ENCODE peak calls at places on chromosomes 3 and 15, in seven cellular contexts. J is transverse colon, C is Peyer's patch, G is heart left ventricle, A is A549, S is ovary, Q is esophagus squamous epithelium. U is an unnamed sample.

GRCh38 chr3:178947738-178948137 is 123.9 kb downstream of the ZMAT3 start:
- DNase-seq in S (no peak), J (no peak), A (no peak), Q (no peak), C (no peak), G (no peak), U (no peak)

GRCh38 chr3:61926913-61927312 is 365.5 kb downstream of the PTPRG start:
- DNase-seq in A (no peak), J (no peak), S (no peak), Q (no peak), C (no peak), G (no peak), U (no peak)

GRCh38 chr3:33440578-33441321 is 545 bp upstream of the UBP1 start:
- DNase-seq in C (no peak), S (peak; percentile 99), J (no peak), A (peak; percentile 99), Q (peak; percentile 99), G (peak; percentile 100), U (peak; percentile 99)

GRCh38 chr15:72231847-72232461 is 964 bp upstream of the PKM start:
- DNase-seq in S (no peak), G (peak; percentile 38), C (peak; percentile 64), J (peak; percentile 59), A (peak; percentile 84), Q (peak; percentile 7), U (peak; percentile 76)

GRCh38 chr15:100713163-100713867 is 110.9 kb downstream of the ASB7 start:
- DNase-seq in G (no peak), A (peak; percentile 97), S (peak; percentile 27), J (peak; percentile 45), Q (no peak), C (peak; percentile 87), U (peak; percentile 12)

GRCh38 chr3:18302517-18302916 is 122.6 kb downstream of the SATB1 start:
- DNase-seq in A (no peak), C (no peak), J (peak; percentile 7), Q (no peak), S (no peak), G (no peak), U (no peak)

GRCh38 chr3:25584011-25584789 is 80.5 kb downstream of the TOP2B start:
- DNase-seq in C (no peak), G (no peak), J (no peak), Q (no peak), A (no peak), S (no peak), U (no peak)

GRCh38 chr3:41199866-41200668 is 762 bp downstream of the CTNNB1 start:
- DNase-seq in S (peak; percentile 51), A (peak; percentile 33), Q (no peak), J (peak; percentile 44), G (peak; percentile 51), C (peak; percentile 67), U (peak; percentile 57)

GRCh38 chr3:186783731-186784515 is 546 bp downstream of the EIF4A2 start:
- DNase-seq in G (peak; percentile 89), C (peak; percentile 92), Q (no peak), A (peak; percentile 26), S (peak; percentile 86), J (peak; percentile 89), U (peak; percentile 92)

GRCh38 chr3:99505646-99506269 is 132.6 kb upstream of the COL8A1 start:
- DNase-seq in G (peak; percentile 25), A (no peak), J (peak; percentile 11), S (no peak), C (peak; percentile 62), Q (no peak), U (peak; percentile 23)

GRCh38 chr3:195106418-195106906 is 164.5 kb downstream of the XXYLT1 start:
- DNase-seq in G (peak; percentile 73), J (peak; percentile 65), Q (no peak), S (peak; percentile 69), C (peak; percentile 83), A (peak; percentile 39), U (peak; percentile 76)

GRCh38 chr3:111582114-111582461 is 13.1 kb downstream of the ZBED2 start:
- DNase-seq in A (peak; percentile 84), J (no peak), S (no peak), Q (no peak), C (no peak), G (no peak), U (no peak)

GRCh38 chr3:110738531-110738930 is 333.1 kb upstream of the NECTIN3 start:
- DNase-seq in C (no peak), Q (no peak), S (no peak), J (no peak), A (no peak), G (no peak), U (no peak)

DNA sequence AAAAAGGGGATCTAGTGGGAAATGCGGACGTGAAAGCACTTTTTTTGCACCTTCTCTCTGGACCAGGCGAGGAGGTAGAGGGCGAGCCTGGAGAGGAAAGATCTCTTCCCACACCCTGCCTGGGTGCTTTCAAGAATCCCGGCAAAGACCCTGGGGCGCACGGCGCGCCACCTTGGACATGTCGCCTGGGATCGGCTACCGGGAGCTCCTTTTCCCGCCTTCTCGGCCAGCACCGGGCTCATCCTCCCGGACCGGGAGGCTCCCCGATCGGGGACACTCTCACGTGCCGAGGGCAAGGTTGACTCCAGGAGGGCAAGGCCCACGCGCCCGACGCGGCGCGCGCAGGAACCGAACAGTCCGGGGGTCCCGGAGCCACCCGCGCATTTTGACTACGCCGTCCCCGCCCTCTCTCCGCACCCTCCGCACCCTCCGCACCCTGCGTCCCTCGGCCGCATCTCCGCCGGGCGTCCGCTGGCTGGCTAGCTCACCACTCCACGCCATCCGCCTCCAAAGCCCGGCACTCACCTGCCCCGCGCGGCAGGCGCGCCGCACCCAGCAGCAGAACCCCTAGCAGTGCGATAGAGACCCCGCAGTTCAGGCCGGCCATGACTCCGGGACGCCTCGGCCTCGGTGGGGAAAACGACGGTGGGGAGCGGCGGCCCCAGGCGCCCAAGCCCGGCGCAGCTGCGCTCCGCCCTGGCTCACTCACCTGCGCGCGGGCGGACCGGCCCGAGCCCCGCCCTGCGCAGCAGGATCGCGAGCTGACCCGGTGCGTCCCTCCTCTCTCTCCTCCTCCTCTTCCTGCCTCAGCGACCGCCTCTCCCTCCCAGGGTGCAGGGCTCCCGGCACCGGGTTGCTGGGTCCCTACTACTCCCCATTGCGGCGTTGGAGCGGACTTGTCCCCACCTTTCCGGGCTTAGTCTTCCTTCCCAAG is at the start of gene CDCP1:
- DNase-seq in A (peak; percentile 24), S (no peak), C (peak; percentile 74), Q (no peak), G (no peak), J (peak; percentile 78), U (no peak)
- TF ChIP-seq POLR2A in A (no peak), S (no peak), C (peak; percentile 91), Q (peak; percentile 91), G (no peak), J (peak; percentile 90), U (no peak)

GRCh38 chr15:53522878-53523455 is 236.5 kb downstream of the WDR72 start:
- DNase-seq in J (no peak), A (no peak), Q (no peak), C (no peak), G (peak; percentile 30), S (no peak), U (no peak)

GRCh38 chr15:53525894-53526293 is 233.6 kb downstream of the WDR72 start:
- DNase-seq in A (no peak), J (no peak), C (no peak), S (no peak), G (no peak), Q (no peak), U (no peak)

GRCh38 chr15:53520867-53521525 is 238.5 kb downstream of the WDR72 start:
- DNase-seq in S (no peak), G (no peak), A (no peak), Q (no peak), C (no peak), J (no peak), U (no peak)
- H3K27ac ChIP-seq in S (no peak overlapping the region), G (no peak overlapping the region), A (no peak overlapping the region), Q (no peak overlapping the region), C (no peak overlapping the region), J (no peak overlapping the region), U (no peak overlapping the region)

GRCh38 chr15:75903331-75904240 is at the start of gene FBXO22:
- DNase-seq in J (peak; percentile 94), Q (peak; percentile 56), G (peak; percentile 91), A (peak; percentile 88), S (peak; percentile 88), C (peak; percentile 96), U (peak; percentile 96)

GRCh38 chr15:75904241-75904631 is 558 bp downstream of the FBXO22 start:
- DNase-seq in G (no peak), Q (no peak), S (no peak), A (peak; percentile 33), J (peak; percentile 50), C (peak; percentile 63), U (peak; percentile 49)

GRCh38 chr15:75900577-75900976 is 3.1 kb upstream of the FBXO22 start:
- DNase-seq in A (no peak), C (no peak), J (no peak), S (no peak), Q (no peak), G (no peak), U (no peak)

GRCh38 chr15:75905231-75905630 is 1.6 kb downstream of the FBXO22 start:
- DNase-seq in A (no peak), S (no peak), C (no peak), G (no peak), Q (no peak), J (no peak), U (no peak)

DNA sequence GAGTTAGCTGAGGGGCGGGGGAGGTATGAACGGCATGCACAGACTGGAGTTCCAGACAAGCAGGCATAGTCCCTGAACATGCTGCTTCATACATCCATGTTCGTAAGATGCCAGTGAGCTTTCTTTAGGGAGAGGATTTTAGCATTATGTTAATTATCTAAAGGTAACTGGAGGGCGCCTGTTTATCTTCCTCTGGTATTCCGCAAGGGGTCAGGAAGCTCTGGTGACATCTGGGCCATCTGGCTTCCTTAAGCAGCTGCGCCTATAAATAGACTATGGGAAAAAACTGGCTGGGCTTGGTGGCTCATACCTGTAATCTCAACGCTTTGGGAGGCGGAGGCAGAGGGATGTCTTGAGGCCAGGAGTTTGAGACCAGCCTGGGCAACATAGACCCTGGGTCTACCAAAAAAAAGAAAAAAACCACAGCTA is 1.5 kb upstream of the FBXO22 start:
- DNase-seq in G (peak; percentile 12), C (no peak), A (no peak), J (no peak), Q (no peak), S (no peak), U (no peak)
- H3K4me1 ChIP-seq in G (peaks cover 25% of the 10 kb centered on the region), C (no peaks in the 10 kb centered on the region), A (peaks cover 25% of the 10 kb centered on the region), J (peaks cover 10% of the 10 kb centered on the region), Q (no peaks in the 10 kb centered on the region), S (peaks cover 4% of the 10 kb centered on the region), U (no peaks in the 10 kb centered on the region)

DNA sequence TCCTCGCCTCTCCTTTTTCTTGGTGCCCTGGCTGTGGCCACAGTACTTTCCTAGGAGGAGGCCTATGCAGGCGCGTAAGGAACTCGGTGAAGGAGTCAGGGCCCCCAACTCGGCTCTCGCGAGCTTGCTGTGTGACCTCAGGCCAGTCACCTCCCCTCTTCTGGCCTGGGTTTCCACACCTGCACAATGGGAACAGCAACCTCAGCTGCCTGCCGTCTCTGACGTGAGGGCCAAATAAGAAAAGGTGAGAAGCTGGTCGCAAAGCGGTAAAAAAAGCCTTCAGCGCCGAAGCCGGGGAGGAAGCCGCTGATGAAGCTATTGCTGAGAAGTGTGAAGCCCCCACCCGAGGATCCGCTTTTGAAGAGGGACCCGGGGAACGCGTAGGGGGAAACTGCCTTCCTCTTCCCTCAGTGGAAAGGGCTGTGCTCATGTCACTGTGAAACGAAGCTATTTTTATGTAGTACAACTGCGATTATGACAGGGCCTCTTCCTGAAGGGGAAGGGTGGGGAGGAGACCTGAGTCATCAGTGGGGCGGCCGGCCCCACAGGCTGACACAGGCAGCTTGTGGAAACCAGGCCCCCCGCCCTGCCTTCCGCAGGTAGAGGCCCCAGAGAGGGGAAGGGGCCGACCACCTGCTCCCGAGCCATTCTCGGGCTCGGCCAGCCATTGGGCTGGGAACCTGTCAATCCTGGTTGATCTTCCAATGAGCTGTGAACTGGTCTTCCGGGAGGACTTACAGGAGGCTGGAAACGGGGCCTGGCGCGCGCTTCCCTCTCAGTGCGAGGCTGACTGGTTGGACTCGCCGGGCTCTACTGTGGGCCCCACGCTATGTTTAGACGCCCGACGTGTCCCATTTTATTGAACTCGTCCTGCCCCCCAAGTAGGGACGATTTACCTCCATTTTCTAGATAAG is 18.0 kb upstream of the ANKDD1A start:
- DNase-seq in G (peak; percentile 96), S (peak; percentile 93), A (no peak), C (peak; percentile 99), Q (peak; percentile 88), J (peak; percentile 92), U (peak; percentile 95)
- TF ChIP-seq POLR2A in G (no peak), S (peak; percentile 38), A (no peak), C (peak; percentile 54), Q (peak; percentile 73), J (peak; percentile 61), U (no peak)